ENCODE peak calls at places on chromosomes 3 and 15, in five cellular contexts. O, J, N, Q and I are unnamed samples.

GRCh38 chr3:33054100-33055097 is 42.5 kb downstream of the GLB1 start:
- DNase-seq in O (no peak), J (peak; percentile 91), N (no peak), Q (no peak), I (no peak)

GRCh38 chr3:145188079-145188785 is 972.8 kb downstream of the PLOD2 start:
- DNase-seq in O (no peak), J (no peak), N (no peak), Q (no peak), I (no peak)

GRCh38 chr3:99670556-99670950 is 32.2 kb downstream of the COL8A1 start:
- DNase-seq in O (no peak), J (no peak), N (no peak), Q (no peak), I (no peak)

GRCh38 chr3:100221159-100221558 is 39.6 kb upstream of the TBC1D23 start:
- DNase-seq in O (no peak), J (no peak), N (no peak), Q (no peak), I (no peak)

GRCh38 chr15:21270474-21270873 is 169.8 kb downstream of the POTEB3 start:
- DNase-seq in O (no peak), J (no peak), N (no peak), Q (no peak), I (no peak)

GRCh38 chr3:65330072-65330471 is 642.3 kb upstream of the ADAMTS9 start:
- DNase-seq in O (no peak), J (no peak), N (no peak), Q (no peak), I (no peak)

GRCh38 chr3:38114052-38114874 is 22.7 kb downstream of the ACAA1 start:
- DNase-seq in O (no peak), J (no peak), N (no peak), Q (no peak), I (no peak)

GRCh38 chr3:15434756-15435155 is 7.4 kb downstream of the EAF1 start:
- DNase-seq in O (no peak), J (no peak), N (no peak), Q (no peak), I (no peak)

GRCh38 chr3:48598323-48599076 is 3.4 kb upstream of the COL7A1 start:
- DNase-seq in O (no peak), J (no peak), N (no peak), Q (no peak), I (no peak)

GRCh38 chr15:44427756-44428724 is 611 bp downstream of the CTDSPL2 start:
- DNase-seq in O (no peak), J (peak; percentile 70), N (no peak), Q (peak; percentile 62), I (peak; percentile 21)

GRCh38 chr3:58530354-58530865 is 6.6 kb downstream of the ACOX2 start:
- DNase-seq in O (no peak), J (no peak), N (no peak), Q (no peak), I (no peak)

GRCh38 chr3:58534592-58535494 is 2.1 kb downstream of the ACOX2 start:
- DNase-seq in O (no peak), J (no peak), N (no peak), Q (no peak), I (no peak)

GRCh38 chr3:58531555-58531954 is 5.4 kb downstream of the ACOX2 start:
- DNase-seq in O (no peak), J (no peak), N (no peak), Q (no peak), I (no peak)

GRCh38 chr3:58531956-58532355 is 5.0 kb downstream of the ACOX2 start:
- DNase-seq in O (no peak), J (no peak), N (no peak), Q (no peak), I (peak; percentile 40)

GRCh38 chr3:58532794-58533220 is 4.2 kb downstream of the ACOX2 start:
- DNase-seq in O (peak; percentile 11), J (peak; percentile 79), N (peak; percentile 84), Q (peak; percentile 55), I (peak; percentile 69)
- H3K9ac ChIP-seq in O (no peak overlapping the region), J (no peak overlapping the region), N (no peak overlapping the region), Q (no peak overlapping the region), I (no peak overlapping the region)

GRCh38 chr3:143207338-143207961 is 87.9 kb downstream of the CHST2 start:
- DNase-seq in O (peak; percentile 95), J (peak; percentile 78), N (no peak), Q (no peak), I (no peak)
- TF ChIP-seq SRF in O (no peak), J (no peak), N (no peak), Q (no peak), I (no peak)

GRCh38 chr3:127709320-127710060 is 36.7 kb downstream of the ABTB1 start:
- DNase-seq in O (no peak), J (no peak), N (no peak), Q (no peak), I (no peak)

GRCh38 chr3:127708837-127709236 is 36.1 kb downstream of the ABTB1 start:
- DNase-seq in O (no peak), J (no peak), N (no peak), Q (no peak), I (no peak)

GRCh38 chr3:127706312-127706711 is 33.6 kb downstream of the ABTB1 start:
- DNase-seq in O (no peak), J (no peak), N (no peak), Q (no peak), I (no peak)

GRCh38 chr3:127706785-127707351 is 34.1 kb downstream of the ABTB1 start:
- DNase-seq in O (no peak), J (peak; percentile 74), N (no peak), Q (no peak), I (no peak)

DNA sequence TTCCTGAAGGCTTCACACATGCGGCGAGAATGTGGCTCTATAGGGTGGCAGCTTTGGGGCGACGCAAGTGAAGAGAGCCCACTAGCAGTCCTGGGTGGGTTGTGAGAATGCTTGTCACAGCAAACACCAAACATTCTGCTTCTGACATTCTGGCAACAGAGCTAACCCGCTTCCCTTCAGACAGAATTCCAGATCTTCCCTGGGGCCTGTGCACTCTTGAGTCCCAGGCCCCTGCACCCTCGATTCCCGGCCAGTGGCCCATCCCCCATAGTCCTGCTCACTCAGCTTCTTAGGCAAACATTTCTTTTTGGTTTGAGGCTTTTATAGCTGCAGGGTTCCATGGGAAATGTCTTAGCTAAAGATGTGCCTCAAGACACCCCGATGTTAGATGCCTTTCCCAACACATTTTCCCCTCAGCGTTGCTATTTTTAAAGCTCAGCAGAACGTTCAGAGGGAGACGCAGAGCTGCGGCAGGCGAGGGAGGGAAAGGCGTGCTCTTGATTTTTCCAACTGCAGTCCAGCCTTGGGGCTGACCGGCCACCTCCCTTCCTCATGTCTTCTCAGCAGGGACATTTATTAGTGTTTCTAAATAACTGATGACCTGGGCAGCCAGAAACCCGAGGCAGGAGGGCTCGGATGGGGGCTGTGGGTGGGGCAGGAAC is 35.2 kb downstream of the ABTB1 start:
- DNase-seq in O (no peak), J (no peak), N (no peak), Q (no peak), I (no peak)
- H3K9ac ChIP-seq in O (no peak overlapping the region), J (no peak overlapping the region), N (no peak overlapping the region), Q (no peak overlapping the region), I (no peak overlapping the region)

DNA sequence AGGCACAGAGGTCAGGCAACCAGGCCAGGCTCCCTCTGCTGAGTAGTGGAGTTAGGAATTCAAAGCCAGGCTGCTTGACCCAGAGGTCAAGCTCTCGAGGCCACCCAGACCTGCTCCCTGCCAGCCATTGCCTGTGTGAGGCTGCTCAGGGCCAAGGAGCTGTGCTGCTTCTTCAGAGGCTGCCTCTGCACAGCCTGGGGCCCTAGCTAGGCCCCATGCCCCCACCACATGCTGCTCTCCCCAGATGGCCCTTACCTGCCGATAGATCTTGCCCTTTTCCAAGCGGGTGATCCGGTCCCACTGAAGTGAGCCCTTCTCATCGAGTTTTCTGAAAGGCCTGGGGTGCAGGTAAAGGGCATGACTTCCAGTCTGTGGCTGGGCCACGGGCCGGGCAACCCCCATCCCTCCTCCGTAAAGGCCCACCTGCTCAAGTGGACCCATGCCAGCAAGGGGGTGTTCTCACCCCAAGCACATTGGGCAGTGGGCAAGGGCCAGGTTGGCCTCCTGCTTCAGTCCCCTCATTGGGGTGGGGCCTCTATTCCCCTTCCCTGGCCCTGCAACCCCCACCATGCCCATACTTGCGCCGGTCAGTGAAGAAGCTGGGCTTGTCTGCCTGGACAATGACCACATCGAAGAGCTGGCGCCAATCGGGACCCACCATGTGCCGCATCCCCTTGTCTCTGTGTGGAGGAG is 6.5 kb downstream of the NT5DC2 start:
- DNase-seq in O (no peak), J (no peak), N (no peak), Q (no peak), I (no peak)
- TF ChIP-seq SRF in O (no peak), J (no peak), N (no peak), Q (no peak), I (no peak)

DNA sequence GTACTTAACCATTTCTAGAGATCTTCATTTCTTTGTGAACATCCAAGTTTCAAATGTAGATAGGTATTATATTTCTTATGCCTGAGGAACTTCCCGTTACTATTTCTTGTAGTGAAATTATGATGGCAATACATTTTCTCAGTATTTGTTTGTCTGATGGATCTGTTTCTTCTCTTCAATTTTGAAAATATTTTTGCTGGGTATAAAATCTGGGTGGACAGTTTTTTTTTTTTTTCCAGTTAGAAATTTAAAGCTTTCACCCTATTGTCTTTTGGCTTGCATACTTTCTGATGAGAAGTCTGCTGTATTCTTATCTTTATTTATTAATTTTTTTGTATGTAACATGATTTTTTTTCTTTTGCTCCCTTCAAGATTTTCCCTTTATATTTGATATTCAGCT is 175.8 kb downstream of the SV2B start:
- DNase-seq in O (no peak), J (no peak), N (no peak), Q (no peak), I (no peak)
- H3K9ac ChIP-seq in O (no peak overlapping the region), J (no peak overlapping the region), N (no peak overlapping the region), Q (no peak overlapping the region), I (no peak overlapping the region)

GRCh38 chr3:194134231-194134756 is 1.7 kb upstream of the HES1 start:
- DNase-seq in O (no peak), J (peak; percentile 75), N (peak; percentile 72), Q (no peak), I (no peak)
- TF ChIP-seq SRF in O (no peak), J (no peak), N (no peak), Q (no peak), I (no peak)

DNA sequence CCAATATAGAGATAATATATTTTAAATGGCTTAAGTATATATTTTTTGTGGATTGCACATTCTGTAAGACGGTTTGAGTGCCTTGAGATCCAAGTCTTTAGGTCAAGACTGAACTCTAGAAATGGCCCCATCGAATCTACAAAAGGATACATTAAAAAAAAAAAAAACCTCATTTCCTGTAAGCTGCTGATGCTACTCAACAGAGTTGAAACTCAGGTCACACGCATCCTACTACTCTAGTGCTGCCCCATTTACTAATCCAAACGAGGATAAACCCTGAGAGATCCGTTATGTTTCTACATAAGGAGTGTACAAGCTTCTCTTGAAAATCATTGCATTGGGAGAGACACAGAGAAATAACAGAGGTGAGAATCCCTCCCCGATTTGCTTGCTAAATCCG is 187.3 kb downstream of the TIGIT start:
- DNase-seq in O (no peak), J (no peak), N (no peak), Q (no peak), I (no peak)
- H3K9ac ChIP-seq in O (no peak overlapping the region), J (no peak overlapping the region), N (no peak overlapping the region), Q (no peak overlapping the region), I (no peak overlapping the region)